ENCODE peak calls at places on chromosomes 4 and X, in four cellular contexts. Q is IMR-90, S is bronchial epithelial cell, H is glutamatergic neuron. D is an unnamed sample.
A peak's percentile ranks its signal among the peaks of the same experiment; 100 is the strongest.

GRCh38 chrX:15737188-15737956 is 698 bp upstream of the CA5B start:
- DNase-seq in Q (peak; percentile 10), S (peak; percentile 58), H (no peak), D (peak; percentile 41)

GRCh38 chrX:17738002-17738713 is 865 bp downstream of the SCML1 start:
- DNase-seq in S (peak; percentile 24), H (peak; percentile 28), Q (peak; percentile 24), D (peak; percentile 45)

GRCh38 chr4:185254434-185254833 is 45.0 kb downstream of the SNX25 start:
- DNase-seq in S (peak; percentile 75), Q (peak; percentile 56), H (no peak), D (no peak)

GRCh38 chrX:69103539-69103938 is 61.7 kb downstream of the PJA1 start:
- DNase-seq in Q (no peak), H (no peak), S (no peak), D (no peak)

GRCh38 chrX:44872319-44872816 is 620 bp upstream of the KDM6A start:
- DNase-seq in Q (peak; percentile 4), H (peak; percentile 43), S (no peak), D (peak; percentile 24)

GRCh38 chrX:113136841-113137240 is 296.2 kb upstream of the AMOT start:
- DNase-seq in H (no peak), Q (no peak), S (no peak), D (no peak)

GRCh38 chr4:22842360-22842759 is 149.6 kb downstream of the GBA3 start:
- DNase-seq in H (no peak), Q (no peak), S (no peak), D (no peak)

GRCh38 chr4:41692717-41693345 is 55.7 kb downstream of the PHOX2B start:
- DNase-seq in H (peak; percentile 72), Q (peak; percentile 59), S (peak; percentile 44), D (peak; percentile 56)

GRCh38 chrX:96776966-96777365 is 92.3 kb downstream of the DIAPH2 start:
- DNase-seq in Q (peak; percentile 28), H (no peak), S (no peak), D (peak; percentile 38)

GRCh38 chr4:102453827-102454226 is 47.3 kb upstream of the NFKB1 start:
- DNase-seq in Q (no peak), H (no peak), S (no peak), D (no peak)

GRCh38 chr4:123825596-123826291 is 429.1 kb downstream of the SPRY1 start:
- DNase-seq in H (no peak), Q (peak; percentile 91), S (peak; percentile 25), D (peak; percentile 11)

GRCh38 chr4:169337510-169337909 is 66.8 kb upstream of the SH3RF1 start:
- DNase-seq in S (peak; percentile 88), Q (peak; percentile 98), H (no peak), D (peak; percentile 32)

GRCh38 chr4:3689576-3690551 is 76.3 kb upstream of the ADRA2C start:
- DNase-seq in H (peak; percentile 26), S (no peak), Q (no peak), D (no peak)

GRCh38 chr4:152309418-152309817 is 226.5 kb downstream of the FBXW7 start:
- DNase-seq in H (no peak), Q (no peak), S (no peak), D (peak; percentile 26)

GRCh38 chr4:159107203-159107921 is 4.5 kb downstream of the RAPGEF2 start:
- DNase-seq in H (no peak), S (peak; percentile 67), Q (peak; percentile 55), D (peak; percentile 46)

GRCh38 chrX:29478336-29479069 is 736.9 kb upstream of the MAGEB2 start:
- DNase-seq in H (peak; percentile 21), S (peak; percentile 0), Q (peak; percentile 26), D (peak; percentile 51)
- TF ChIP-seq CTCF in H (peak; percentile 61), S (peak; percentile 41), Q (peak; percentile 46), D (peak; percentile 66)

GRCh38 chrX:679161-679979 is 48.8 kb downstream of the SHOX start:
- DNase-seq in Q (no peak), H (no peak), S (no peak), D (no peak)
- TF ChIP-seq CTCF in Q (no peak), H (no peak), S (no peak), D (no peak)

DNA sequence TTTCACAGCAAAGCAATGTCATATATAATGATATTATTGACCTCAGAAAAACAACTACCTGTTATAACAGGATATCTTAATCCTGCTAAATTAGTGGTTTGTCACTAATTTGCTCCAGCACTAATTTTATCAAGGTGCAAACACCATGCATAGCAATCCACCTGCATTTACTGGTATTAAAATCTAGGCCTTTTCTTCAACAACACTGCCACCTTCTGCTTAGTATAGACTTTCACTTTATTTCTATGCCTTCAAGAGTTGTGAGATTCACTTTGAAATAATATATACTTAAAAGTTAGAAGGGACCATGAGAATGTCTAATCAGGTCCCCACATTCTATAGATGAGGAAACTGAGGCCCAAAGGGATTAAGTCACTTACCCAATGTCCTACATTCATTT is 82.1 kb upstream of the IQCM start:
- DNase-seq in Q (peak; percentile 26), S (peak; percentile 52), H (no peak), D (peak; percentile 18)
- TF ChIP-seq CTCF in Q (peak; percentile 59), S (peak; percentile 26), H (no peak), D (peak; percentile 66)

GRCh38 chr4:168319486-168320019 is 1.0 kb upstream of the DDX60 start:
- DNase-seq in S (peak; percentile 42), H (no peak), Q (no peak), D (no peak)

GRCh38 chr4:168321006-168321405 is 2.5 kb upstream of the DDX60 start:
- DNase-seq in H (no peak), Q (no peak), S (no peak), D (peak; percentile 6)

GRCh38 chr4:168318266-168318895 is at the start of gene DDX60:
- DNase-seq in H (peak; percentile 50), Q (peak; percentile 73), S (peak; percentile 72), D (peak; percentile 74)
- TF ChIP-seq CTCF in H (no peak), Q (peak; percentile 40), S (peak; percentile 67), D (peak; percentile 52)

DNA sequence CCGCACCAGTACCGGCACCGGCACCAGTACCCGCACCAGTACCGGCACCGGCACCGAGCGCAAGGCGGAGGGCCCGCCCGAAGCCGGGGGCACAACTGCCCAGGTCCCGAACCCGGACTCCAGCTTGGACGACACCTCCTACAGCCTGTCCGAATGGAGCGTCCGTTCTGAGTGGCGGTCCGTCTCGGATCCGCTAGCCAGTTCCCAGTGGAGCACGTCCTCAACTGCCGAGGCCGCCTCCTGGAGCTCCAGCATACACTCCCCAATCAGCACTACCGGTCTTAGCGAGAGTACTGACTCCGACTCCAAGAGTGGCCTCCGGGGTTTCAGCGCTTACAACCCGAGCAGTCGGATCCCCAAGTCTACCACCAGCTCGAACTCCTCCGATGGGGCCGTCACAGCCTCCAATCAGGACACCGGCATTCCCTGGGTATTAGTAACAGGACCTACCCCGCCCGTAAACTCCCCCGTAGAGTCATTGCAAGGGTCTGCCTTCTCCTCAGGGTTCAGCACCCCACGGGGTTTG is 885 bp upstream of the MAOA start:
- DNase-seq in Q (peak; percentile 3), S (peak; percentile 55), H (peak; percentile 37), D (peak; percentile 40)
- TF ChIP-seq CTCF in Q (no peak), S (no peak), H (no peak), D (peak; percentile 8)

GRCh38 chrX:141879616-141880015 is 24.1 kb upstream of the MAGEC1 start:
- DNase-seq in Q (no peak), S (no peak), H (no peak), D (peak; percentile 32)
- TF ChIP-seq CTCF in Q (no peak), S (no peak), H (no peak), D (peak; percentile 20)

GRCh38 chr4:139582044-139582443 is 26.0 kb upstream of the SETD7 start:
- DNase-seq in S (no peak), Q (peak; percentile 61), H (no peak), D (peak; percentile 36)
- TF ChIP-seq CTCF in S (no peak), Q (peak; percentile 39), H (no peak), D (peak; percentile 28)

GRCh38 chrX:94051926-94052325 is 377.9 kb downstream of the FAM133A start:
- DNase-seq in H (no peak), Q (no peak), S (no peak), D (no peak)
- TF ChIP-seq CTCF in H (no peak), Q (no peak), S (no peak), D (no peak)

D was measured in PC-3.